ENCODE peak calls at places on chromosomes 1 and 21, in seven cellular contexts. I is bronchial epithelial cell, W is heart left ventricle, A is fibroblast of the aortic adventitia, O is PC-3, R is fibroblast of villous mesenchyme, T is IMR-90. H is an unnamed sample.

GRCh38 chr21:33300701-33301631 is 23.8 kb upstream of the IFNAR1 start:
- DNase-seq in I (no peak), W (peak), A (no peak), O (peak), R (peak), T (no peak), H (peak)

GRCh38 chr21:42122808-42123207 is 51.7 kb downstream of the UMODL1 start:
- DNase-seq in I (no peak), W (no peak), A (no peak), O (no peak), R (no peak), T (no peak), H (no peak)

GRCh38 chr1:59298710-59299346 is 1.9 kb downstream of the FGGY start:
- DNase-seq in I (peak), W (no peak), A (peak), O (peak), R (peak), T (peak), H (no peak)

GRCh38 chr1:1344672-1345361 is 4.4 kb downstream of the DVL1 start:
- DNase-seq in I (peak), W (no peak), A (peak), O (peak), R (peak), T (peak), H (no peak)

GRCh38 chr1:54490361-54491248 is 57.4 kb upstream of the ACOT11 start:
- DNase-seq in I (no peak), W (peak), A (no peak), O (no peak), R (no peak), T (no peak), H (no peak)

GRCh38 chr1:169835647-169836046 is 40.9 kb upstream of the METTL18 start:
- DNase-seq in I (no peak), W (no peak), A (no peak), O (no peak), R (no peak), T (no peak), H (no peak)

GRCh38 chr1:152735648-152736047 is 22.2 kb upstream of the KPRP start:
- DNase-seq in I (no peak), W (no peak), A (no peak), O (peak), R (no peak), T (no peak), H (no peak)

GRCh38 chr1:10082785-10083479 is 50.2 kb downstream of the UBE4B start:
- DNase-seq in I (peak), W (no peak), A (peak), O (no peak), R (peak), T (peak), H (no peak)

GRCh38 chr1:185608166-185608565 is 126.0 kb upstream of the HMCN1 start:
- DNase-seq in I (no peak), W (no peak), A (no peak), O (no peak), R (peak), T (no peak), H (peak)

GRCh38 chr1:45410850-45411509 is 70.7 kb upstream of the MUTYH start:
- DNase-seq in I (peak), W (no peak), A (peak), O (peak), R (no peak), T (no peak), H (no peak)

GRCh38 chr1:188241629-188242028 is 1412.9 kb downstream of the PLA2G4A start:
- DNase-seq in I (no peak), W (no peak), A (no peak), O (no peak), R (no peak), T (no peak), H (no peak)

GRCh38 chr1:111197598-111198289 is 2.7 kb downstream of the DENND2D start:
- DNase-seq in I (no peak), W (no peak), A (no peak), O (peak), R (no peak), T (peak), H (peak)

GRCh38 chr1:222081859-222082258 is 340.0 kb upstream of the DUSP10 start:
- DNase-seq in I (peak), W (no peak), A (no peak), O (no peak), R (no peak), T (peak), H (peak)

GRCh38 chr1:59016390-59016789 is 232.5 kb upstream of the JUN start:
- DNase-seq in I (peak), W (no peak), A (no peak), O (no peak), R (no peak), T (no peak), H (peak)

GRCh38 chr1:183094376-183094775 is 71.2 kb downstream of the LAMC1 start:
- DNase-seq in I (no peak), W (no peak), A (no peak), O (no peak), R (peak), T (peak), H (no peak)

GRCh38 chr1:154182342-154183044 is 9.4 kb downstream of the TPM3 start:
- DNase-seq in I (peak), W (peak), A (peak), O (peak), R (peak), T (peak), H (peak)

GRCh38 chr1:15029036-15029435 is 124.5 kb upstream of the TMEM51 start:
- DNase-seq in I (no peak), W (no peak), A (no peak), O (no peak), R (no peak), T (no peak), H (no peak)

GRCh38 chr21:15208787-15209186 is 144.0 kb upstream of the NRIP1 start:
- DNase-seq in I (peak), W (no peak), A (no peak), O (peak), R (no peak), T (no peak), H (no peak)

GRCh38 chr21:45128613-45129226 is 54.3 kb downstream of the ADARB1 start:
- DNase-seq in I (peak), W (peak), A (peak), O (peak), R (peak), T (peak), H (peak)

GRCh38 chr1:205568469-205569361 is 63.1 kb downstream of the ELK4 start:
- DNase-seq in I (no peak), W (peak), A (no peak), O (peak), R (no peak), T (no peak), H (no peak)

GRCh38 chr1:156926175-156926574 is 5.7 kb downstream of the LRRC71 start:
- DNase-seq in I (peak), W (no peak), A (no peak), O (peak), R (peak), T (peak), H (peak)

GRCh38 chr21:32315511-32316362 is 17.1 kb downstream of the MRAP start:
- DNase-seq in I (no peak), W (no peak), A (no peak), O (no peak), R (no peak), T (no peak), H (no peak)

GRCh38 chr1:228066416-228066815 is 16.1 kb upstream of the ARF1 start:
- DNase-seq in I (no peak), W (no peak), A (no peak), O (no peak), R (no peak), T (no peak), H (no peak)

GRCh38 chr1:161722406-161722805 is 1.1 kb downstream of the FCRLB start:
- DNase-seq in I (no peak), W (no peak), A (no peak), O (no peak), R (no peak), T (no peak), H (no peak)

GRCh38 chr1:155009221-155009711 is 6.7 kb downstream of the ZBTB7B start:
- DNase-seq in I (no peak), W (no peak), A (no peak), O (no peak), R (no peak), T (no peak), H (no peak)

GRCh38 chr1:169312084-169312954 is 55.3 kb downstream of the NME7 start:
- DNase-seq in I (peak), W (no peak), A (peak), O (peak), R (peak), T (peak), H (peak)

GRCh38 chr21:38322551-38322950 is 65.8 kb downstream of the KCNJ15 start:
- DNase-seq in I (no peak), W (no peak), A (no peak), O (no peak), R (no peak), T (peak), H (no peak)

GRCh38 chr1:155989242-155989991 is 11.1 kb upstream of the ARHGEF2 start:
- DNase-seq in I (peak), W (peak), A (peak), O (peak), R (peak), T (peak), H (peak)

GRCh38 chr1:18794561-18794960 is 64.9 kb downstream of the TAS1R2 start:
- DNase-seq in I (no peak), W (no peak), A (no peak), O (peak), R (no peak), T (no peak), H (peak)
- TF ChIP-seq CTCF in I (no peak), W (no peak), A (no peak), O (peak), R (no peak), T (no peak), H (no peak)

GRCh38 chr1:247013391-247013790 is 5.5 kb upstream of the ZNF695 start:
- DNase-seq in I (no peak), W (no peak), A (no peak), O (no peak), R (no peak), T (peak), H (no peak)

GRCh38 chr1:247008406-247008799 is 546 bp upstream of the ZNF695 start:
- DNase-seq in I (no peak), W (no peak), A (no peak), O (no peak), R (no peak), T (no peak), H (no peak)

DNA sequence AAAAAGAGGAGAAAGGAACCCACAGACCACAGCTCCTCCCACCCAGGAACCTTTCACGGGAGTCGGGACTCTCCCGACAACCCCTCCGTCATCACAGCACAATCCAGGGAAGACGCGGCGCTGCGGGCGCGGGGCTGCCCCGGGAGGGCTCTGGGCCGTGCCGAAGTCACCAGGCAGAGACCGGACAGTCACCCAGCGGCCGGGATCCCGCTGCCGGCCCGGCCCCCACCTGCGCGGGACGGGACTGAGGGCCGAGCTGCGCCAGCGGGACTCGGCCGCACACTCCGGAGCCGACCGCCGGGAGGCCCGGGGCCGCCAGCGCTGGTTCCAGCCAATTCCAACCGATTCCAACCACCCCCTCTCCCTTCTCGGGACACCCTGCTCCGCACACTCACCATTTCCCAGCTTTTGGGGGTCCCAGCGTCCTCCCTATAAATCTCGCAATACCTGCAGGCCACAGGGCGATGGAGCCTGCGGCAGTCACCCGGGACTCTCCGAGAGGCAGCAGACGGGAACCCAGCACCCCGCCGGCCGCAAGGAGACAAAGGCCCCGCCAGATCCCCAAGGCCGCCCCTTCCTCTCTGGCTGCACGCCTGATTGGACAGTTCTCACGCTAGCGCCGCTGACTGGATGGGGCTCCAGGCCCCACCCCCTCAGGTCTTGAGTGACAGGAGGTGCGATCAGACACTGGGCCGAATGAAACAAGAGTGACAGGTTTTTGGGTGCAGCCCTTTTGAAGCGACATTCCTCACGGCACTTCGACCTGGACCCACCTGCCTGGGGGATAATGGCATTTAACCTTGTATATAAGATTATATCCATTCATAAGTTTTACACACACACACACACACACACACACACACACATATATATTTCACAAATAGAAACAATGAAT is at the start of gene ZNF695:
- DNase-seq in I (peak), W (peak), A (peak), O (peak), R (peak), T (peak), H (peak)
- H3K4me3 ChIP-seq in I (peak), W (peak), A (peak), O (peak), R (peak), T (peak), H (no peak)

GRCh38 chr1:32005522-32005921 is 8.1 kb upstream of the KHDRBS1 start:
- DNase-seq in I (no peak), W (no peak), A (no peak), O (no peak), R (no peak), T (no peak), H (peak)
- TF ChIP-seq CTCF in I (no peak), W (no peak), A (no peak), O (no peak), R (no peak), T (no peak), H (no peak)

DNA sequence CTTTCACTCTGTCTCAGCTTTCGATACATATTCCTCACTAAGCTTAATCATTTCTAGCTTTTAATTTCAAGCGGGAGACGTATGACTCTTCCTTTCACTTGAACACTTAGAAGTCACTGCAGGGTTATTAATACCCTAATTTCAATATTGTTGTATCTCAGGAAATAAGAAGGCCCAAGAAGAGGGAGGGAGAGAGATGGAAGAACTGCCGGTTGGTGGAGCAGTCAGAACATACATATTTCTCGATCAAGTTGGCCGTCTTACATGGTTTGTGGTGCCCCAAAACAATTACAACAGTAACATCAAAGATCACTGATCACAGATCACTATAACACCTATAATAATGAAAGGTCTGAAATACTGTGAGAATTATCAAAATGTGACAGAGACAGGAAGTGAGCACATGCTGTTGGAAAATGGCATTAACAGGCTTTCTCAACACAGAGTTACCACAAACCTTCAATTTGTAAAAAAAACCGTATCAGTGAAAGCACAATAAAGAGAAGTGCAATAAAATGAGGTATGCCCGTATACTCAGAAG is 145.4 kb upstream of the HP1BP3 start:
- DNase-seq in I (no peak), W (no peak), A (no peak), O (no peak), R (no peak), T (no peak), H (peak)
- H3K4me3 ChIP-seq in I (no peak), W (no peak), A (no peak), O (no peak), R (no peak), T (no peak), H (no peak)

GRCh38 chr21:46345861-46346260 is 21.9 kb downstream of the PCNT start:
- DNase-seq in I (no peak), W (no peak), A (no peak), O (no peak), R (no peak), T (no peak), H (no peak)

GRCh38 chr21:46346296-46347202 is 22.6 kb downstream of the PCNT start:
- DNase-seq in I (no peak), W (no peak), A (no peak), O (no peak), R (no peak), T (no peak), H (no peak)

GRCh38 chr21:46349134-46349760 is 25.3 kb downstream of the PCNT start:
- DNase-seq in I (no peak), W (no peak), A (no peak), O (no peak), R (no peak), T (no peak), H (no peak)

GRCh38 chr21:46347203-46347550 is 23.2 kb downstream of the PCNT start:
- DNase-seq in I (no peak), W (no peak), A (no peak), O (no peak), R (no peak), T (no peak), H (no peak)

GRCh38 chr21:46347791-46348381 is 23.9 kb downstream of the PCNT start:
- DNase-seq in I (no peak), W (peak), A (peak), O (no peak), R (no peak), T (no peak), H (no peak)
- TF ChIP-seq CTCF in I (no peak), W (peak), A (peak), O (no peak), R (no peak), T (no peak), H (no peak)

GRCh38 chr1:89910780-89911179 is 84.1 kb upstream of the ZNF326 start:
- DNase-seq in I (no peak), W (no peak), A (peak), O (peak), R (peak), T (peak), H (no peak)
- H3K4me3 ChIP-seq in I (no peak), W (no peak), A (no peak), O (no peak), R (no peak), T (no peak), H (no peak)

GRCh38 chr1:187032316-187032981 is 203.7 kb downstream of the PLA2G4A start:
- DNase-seq in I (no peak), W (no peak), A (no peak), O (no peak), R (no peak), T (no peak), H (peak)

GRCh38 chr1:187032982-187033705 is 204.4 kb downstream of the PLA2G4A start:
- DNase-seq in I (peak), W (no peak), A (peak), O (no peak), R (no peak), T (no peak), H (no peak)

DNA sequence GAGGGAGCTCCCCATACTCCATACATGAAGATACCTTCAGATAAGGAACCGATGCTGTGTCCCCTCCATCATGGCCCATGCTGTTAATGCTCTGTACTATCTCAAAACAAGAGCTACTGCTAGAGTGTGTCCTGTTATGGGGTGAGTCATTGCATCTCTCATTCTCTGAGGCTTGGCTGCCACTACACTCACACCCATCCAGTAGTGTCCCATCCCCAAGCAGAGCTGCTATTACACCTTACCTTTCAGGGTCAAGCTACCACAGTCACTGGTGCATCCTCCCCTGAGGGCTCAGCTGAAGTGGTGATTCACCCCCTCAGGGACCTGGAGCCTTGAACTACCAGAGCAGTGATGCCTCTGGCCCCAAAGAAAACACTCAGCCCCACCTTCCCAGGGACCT is 198.5 kb downstream of the PLA2G4A start:
- DNase-seq in I (no peak), W (no peak), A (no peak), O (peak), R (no peak), T (no peak), H (no peak)
- TF ChIP-seq CTCF in I (no peak), W (no peak), A (no peak), O (no peak), R (no peak), T (no peak), H (no peak)